ENCODE peak calls at places on chromosomes 12 and 14, in nine cellular contexts. One of them, this sample, is unnamed.

GRCh38 chr12:106759526-106760183 is 14.8 kb upstream of the RIC8B start:
- DNase-seq in AG10803: no peak
- DNase-seq in neural progenitor cell: no peak
- DNase-seq in heart left ventricle: no peak
- DNase-seq in dorsolateral prefrontal cortex: no peak
- DNase-seq in upper lobe of right lung: no peak
- DNase-seq in naive thymus-derived CD4-positive, alpha-beta T cell: no peak
- DNase-seq in AG09309: no peak
- DNase-seq in body of pancreas: no peak
- DNase-seq in this sample: no peak

GRCh38 chr14:105021656-105022275 is 883 bp upstream of the CDCA4 start:
- DNase-seq in naive thymus-derived CD4-positive, alpha-beta T cell: no peak
- DNase-seq in AG09309: no peak
- DNase-seq in AG10803: peak
- DNase-seq in upper lobe of right lung: peak
- DNase-seq in dorsolateral prefrontal cortex: no peak
- DNase-seq in heart left ventricle: no peak
- DNase-seq in body of pancreas: peak
- DNase-seq in neural progenitor cell: peak
- DNase-seq in this sample: no peak

GRCh38 chr12:91685917-91686316 is 459.7 kb downstream of the BTG1 start:
- DNase-seq in naive thymus-derived CD4-positive, alpha-beta T cell: peak
- DNase-seq in body of pancreas: no peak
- DNase-seq in AG10803: peak
- DNase-seq in AG09309: peak
- DNase-seq in neural progenitor cell: no peak
- DNase-seq in heart left ventricle: no peak
- DNase-seq in dorsolateral prefrontal cortex: no peak
- DNase-seq in upper lobe of right lung: no peak
- DNase-seq in this sample: no peak

GRCh38 chr12:2834581-2835491 is at the start of gene NRIP2:
- DNase-seq in naive thymus-derived CD4-positive, alpha-beta T cell: no peak
- DNase-seq in AG09309: no peak
- DNase-seq in upper lobe of right lung: no peak
- DNase-seq in heart left ventricle: peak
- DNase-seq in dorsolateral prefrontal cortex: peak
- DNase-seq in AG10803: peak
- DNase-seq in neural progenitor cell: peak
- DNase-seq in body of pancreas: no peak
- DNase-seq in this sample: no peak

GRCh38 chr12:80268924-80269749 is 169.8 kb downstream of the OTOGL start:
- DNase-seq in AG10803: peak
- DNase-seq in AG09309: peak
- DNase-seq in upper lobe of right lung: no peak
- DNase-seq in naive thymus-derived CD4-positive, alpha-beta T cell: no peak
- DNase-seq in dorsolateral prefrontal cortex: no peak
- DNase-seq in body of pancreas: no peak
- DNase-seq in heart left ventricle: no peak
- DNase-seq in neural progenitor cell: no peak
- DNase-seq in this sample: peak

GRCh38 chr14:100775351-100775830 is 48.7 kb downstream of the DLK1 start:
- DNase-seq in heart left ventricle: no peak
- DNase-seq in dorsolateral prefrontal cortex: no peak
- DNase-seq in body of pancreas: peak
- DNase-seq in AG09309: no peak
- DNase-seq in neural progenitor cell: no peak
- DNase-seq in upper lobe of right lung: no peak
- DNase-seq in AG10803: no peak
- DNase-seq in naive thymus-derived CD4-positive, alpha-beta T cell: no peak
- DNase-seq in this sample: no peak

GRCh38 chr14:100761481-100761880 is 34.8 kb downstream of the DLK1 start:
- DNase-seq in AG09309: peak
- DNase-seq in dorsolateral prefrontal cortex: no peak
- DNase-seq in neural progenitor cell: no peak
- DNase-seq in body of pancreas: no peak
- DNase-seq in naive thymus-derived CD4-positive, alpha-beta T cell: no peak
- DNase-seq in heart left ventricle: no peak
- DNase-seq in AG10803: peak
- DNase-seq in upper lobe of right lung: no peak
- DNase-seq in this sample: peak

GRCh38 chr14:59161571-59162175 is 26.8 kb upstream of the DAAM1 start:
- DNase-seq in neural progenitor cell: peak
- DNase-seq in AG10803: peak
- DNase-seq in naive thymus-derived CD4-positive, alpha-beta T cell: peak
- DNase-seq in AG09309: peak
- DNase-seq in dorsolateral prefrontal cortex: no peak
- DNase-seq in heart left ventricle: peak
- DNase-seq in upper lobe of right lung: no peak
- DNase-seq in body of pancreas: no peak
- DNase-seq in this sample: peak

GRCh38 chr12:93819048-93819491 is 141.9 kb downstream of the CRADD start:
- DNase-seq in dorsolateral prefrontal cortex: peak
- DNase-seq in heart left ventricle: peak
- DNase-seq in neural progenitor cell: no peak
- DNase-seq in naive thymus-derived CD4-positive, alpha-beta T cell: no peak
- DNase-seq in upper lobe of right lung: no peak
- DNase-seq in AG10803: peak
- DNase-seq in body of pancreas: no peak
- DNase-seq in AG09309: no peak
- DNase-seq in this sample: peak

GRCh38 chr12:55965240-55965639 is 602 bp downstream of the PMEL start:
- DNase-seq in naive thymus-derived CD4-positive, alpha-beta T cell: no peak
- DNase-seq in neural progenitor cell: peak
- DNase-seq in body of pancreas: no peak
- DNase-seq in AG10803: no peak
- DNase-seq in dorsolateral prefrontal cortex: no peak
- DNase-seq in AG09309: no peak
- DNase-seq in upper lobe of right lung: no peak
- DNase-seq in heart left ventricle: no peak
- DNase-seq in this sample: no peak

GRCh38 chr14:34219661-34220060 is 242.4 kb downstream of the SPTSSA start:
- DNase-seq in naive thymus-derived CD4-positive, alpha-beta T cell: no peak
- DNase-seq in neural progenitor cell: no peak
- DNase-seq in AG10803: no peak
- DNase-seq in heart left ventricle: no peak
- DNase-seq in AG09309: no peak
- DNase-seq in dorsolateral prefrontal cortex: no peak
- DNase-seq in upper lobe of right lung: no peak
- DNase-seq in body of pancreas: no peak
- DNase-seq in this sample: no peak

GRCh38 chr14:19949218-19949617 is 18.5 kb downstream of the OR4K1 start:
- DNase-seq in body of pancreas: no peak
- DNase-seq in AG10803: no peak
- DNase-seq in upper lobe of right lung: no peak
- DNase-seq in naive thymus-derived CD4-positive, alpha-beta T cell: no peak
- DNase-seq in heart left ventricle: no peak
- DNase-seq in neural progenitor cell: no peak
- DNase-seq in AG09309: no peak
- DNase-seq in dorsolateral prefrontal cortex: no peak
- DNase-seq in this sample: no peak

GRCh38 chr14:88599761-88600439 is 37.1 kb downstream of the ZC3H14 start:
- DNase-seq in heart left ventricle: no peak
- DNase-seq in dorsolateral prefrontal cortex: no peak
- DNase-seq in naive thymus-derived CD4-positive, alpha-beta T cell: no peak
- DNase-seq in neural progenitor cell: no peak
- DNase-seq in AG09309: no peak
- DNase-seq in body of pancreas: no peak
- DNase-seq in AG10803: no peak
- DNase-seq in upper lobe of right lung: no peak
- DNase-seq in this sample: no peak

GRCh38 chr12:4069046-4070010 is 196.1 kb upstream of the PARP11 start:
- DNase-seq in upper lobe of right lung: no peak
- DNase-seq in AG09309: no peak
- DNase-seq in heart left ventricle: no peak
- DNase-seq in AG10803: no peak
- DNase-seq in body of pancreas: no peak
- DNase-seq in naive thymus-derived CD4-positive, alpha-beta T cell: no peak
- DNase-seq in dorsolateral prefrontal cortex: no peak
- DNase-seq in neural progenitor cell: no peak
- DNase-seq in this sample: no peak

GRCh38 chr12:112537710-112538396 is 119.1 kb downstream of the PTPN11 start:
- DNase-seq in AG10803: peak
- DNase-seq in upper lobe of right lung: no peak
- DNase-seq in dorsolateral prefrontal cortex: no peak
- DNase-seq in neural progenitor cell: peak
- DNase-seq in body of pancreas: no peak
- DNase-seq in naive thymus-derived CD4-positive, alpha-beta T cell: no peak
- DNase-seq in heart left ventricle: no peak
- DNase-seq in AG09309: no peak
- DNase-seq in this sample: no peak

GRCh38 chr12:30015661-30016060 is 231.9 kb upstream of the TMTC1 start:
- DNase-seq in heart left ventricle: no peak
- DNase-seq in neural progenitor cell: no peak
- DNase-seq in AG10803: no peak
- DNase-seq in AG09309: no peak
- DNase-seq in upper lobe of right lung: no peak
- DNase-seq in dorsolateral prefrontal cortex: no peak
- DNase-seq in body of pancreas: no peak
- DNase-seq in naive thymus-derived CD4-positive, alpha-beta T cell: no peak
- DNase-seq in this sample: no peak

GRCh38 chr12:26630546-26631027 is 202.4 kb downstream of the ITPR2 start:
- DNase-seq in AG09309: peak
- DNase-seq in AG10803: peak
- DNase-seq in upper lobe of right lung: no peak
- DNase-seq in dorsolateral prefrontal cortex: no peak
- DNase-seq in naive thymus-derived CD4-positive, alpha-beta T cell: no peak
- DNase-seq in heart left ventricle: no peak
- DNase-seq in body of pancreas: no peak
- DNase-seq in neural progenitor cell: no peak
- DNase-seq in this sample: peak
- H3K4me3 ChIP-seq in AG09309: no peak
- H3K4me3 ChIP-seq in AG10803: no peak
- H3K4me3 ChIP-seq in upper lobe of right lung: no peak
- H3K4me3 ChIP-seq in dorsolateral prefrontal cortex: peak
- H3K4me3 ChIP-seq in naive thymus-derived CD4-positive, alpha-beta T cell: no peak
- H3K4me3 ChIP-seq in heart left ventricle: no peak
- H3K4me3 ChIP-seq in body of pancreas: no peak
- H3K4me3 ChIP-seq in neural progenitor cell: no peak
- H3K4me3 ChIP-seq in this sample: peak

GRCh38 chr14:103207038-103207403 is 83.8 kb downstream of the TNFAIP2 start:
- DNase-seq in upper lobe of right lung: peak
- DNase-seq in dorsolateral prefrontal cortex: no peak
- DNase-seq in naive thymus-derived CD4-positive, alpha-beta T cell: no peak
- DNase-seq in body of pancreas: peak
- DNase-seq in AG09309: peak
- DNase-seq in neural progenitor cell: peak
- DNase-seq in AG10803: peak
- DNase-seq in heart left ventricle: peak
- DNase-seq in this sample: no peak
- H3K4me3 ChIP-seq in upper lobe of right lung: peak
- H3K4me3 ChIP-seq in dorsolateral prefrontal cortex: peak
- H3K4me3 ChIP-seq in naive thymus-derived CD4-positive, alpha-beta T cell: no peak
- H3K4me3 ChIP-seq in body of pancreas: no peak
- H3K4me3 ChIP-seq in AG09309: peak
- H3K4me3 ChIP-seq in neural progenitor cell: peak
- H3K4me3 ChIP-seq in AG10803: peak
- H3K4me3 ChIP-seq in heart left ventricle: peak
- H3K4me3 ChIP-seq in this sample: peak

GRCh38 chr12:132610051-132610759 is at the start of gene LRCOL1:
- DNase-seq in neural progenitor cell: peak
- DNase-seq in AG09309: peak
- DNase-seq in dorsolateral prefrontal cortex: no peak
- DNase-seq in naive thymus-derived CD4-positive, alpha-beta T cell: no peak
- DNase-seq in heart left ventricle: peak
- DNase-seq in body of pancreas: peak
- DNase-seq in AG10803: peak
- DNase-seq in upper lobe of right lung: peak
- DNase-seq in this sample: peak
- H3K4me3 ChIP-seq in neural progenitor cell: no peak
- H3K4me3 ChIP-seq in AG09309: peak
- H3K4me3 ChIP-seq in dorsolateral prefrontal cortex: no peak
- H3K4me3 ChIP-seq in naive thymus-derived CD4-positive, alpha-beta T cell: no peak
- H3K4me3 ChIP-seq in heart left ventricle: no peak
- H3K4me3 ChIP-seq in body of pancreas: no peak
- H3K4me3 ChIP-seq in AG10803: peak
- H3K4me3 ChIP-seq in upper lobe of right lung: peak
- H3K4me3 ChIP-seq in this sample: peak

GRCh38 chr12:50057000-50057841 is at the start of gene ASIC1:
- DNase-seq in AG10803: peak
- DNase-seq in heart left ventricle: peak
- DNase-seq in dorsolateral prefrontal cortex: peak
- DNase-seq in body of pancreas: peak
- DNase-seq in neural progenitor cell: peak
- DNase-seq in naive thymus-derived CD4-positive, alpha-beta T cell: peak
- DNase-seq in AG09309: no peak
- DNase-seq in upper lobe of right lung: peak
- DNase-seq in this sample: no peak

GRCh38 chr12:50053583-50053982 is 3.8 kb upstream of the ASIC1 start:
- DNase-seq in neural progenitor cell: no peak
- DNase-seq in AG09309: no peak
- DNase-seq in upper lobe of right lung: no peak
- DNase-seq in naive thymus-derived CD4-positive, alpha-beta T cell: no peak
- DNase-seq in heart left ventricle: no peak
- DNase-seq in body of pancreas: no peak
- DNase-seq in dorsolateral prefrontal cortex: no peak
- DNase-seq in AG10803: no peak
- DNase-seq in this sample: no peak

GRCh38 chr12:50056629-50056976 is 793 bp upstream of the ASIC1 start:
- DNase-seq in naive thymus-derived CD4-positive, alpha-beta T cell: no peak
- DNase-seq in dorsolateral prefrontal cortex: no peak
- DNase-seq in upper lobe of right lung: no peak
- DNase-seq in heart left ventricle: no peak
- DNase-seq in AG10803: no peak
- DNase-seq in body of pancreas: no peak
- DNase-seq in AG09309: no peak
- DNase-seq in neural progenitor cell: no peak
- DNase-seq in this sample: no peak

GRCh38 chr12:50057896-50058670 is 687 bp downstream of the ASIC1 start:
- DNase-seq in dorsolateral prefrontal cortex: no peak
- DNase-seq in heart left ventricle: no peak
- DNase-seq in body of pancreas: no peak
- DNase-seq in AG09309: no peak
- DNase-seq in neural progenitor cell: no peak
- DNase-seq in naive thymus-derived CD4-positive, alpha-beta T cell: no peak
- DNase-seq in upper lobe of right lung: no peak
- DNase-seq in AG10803: no peak
- DNase-seq in this sample: no peak

DNA sequence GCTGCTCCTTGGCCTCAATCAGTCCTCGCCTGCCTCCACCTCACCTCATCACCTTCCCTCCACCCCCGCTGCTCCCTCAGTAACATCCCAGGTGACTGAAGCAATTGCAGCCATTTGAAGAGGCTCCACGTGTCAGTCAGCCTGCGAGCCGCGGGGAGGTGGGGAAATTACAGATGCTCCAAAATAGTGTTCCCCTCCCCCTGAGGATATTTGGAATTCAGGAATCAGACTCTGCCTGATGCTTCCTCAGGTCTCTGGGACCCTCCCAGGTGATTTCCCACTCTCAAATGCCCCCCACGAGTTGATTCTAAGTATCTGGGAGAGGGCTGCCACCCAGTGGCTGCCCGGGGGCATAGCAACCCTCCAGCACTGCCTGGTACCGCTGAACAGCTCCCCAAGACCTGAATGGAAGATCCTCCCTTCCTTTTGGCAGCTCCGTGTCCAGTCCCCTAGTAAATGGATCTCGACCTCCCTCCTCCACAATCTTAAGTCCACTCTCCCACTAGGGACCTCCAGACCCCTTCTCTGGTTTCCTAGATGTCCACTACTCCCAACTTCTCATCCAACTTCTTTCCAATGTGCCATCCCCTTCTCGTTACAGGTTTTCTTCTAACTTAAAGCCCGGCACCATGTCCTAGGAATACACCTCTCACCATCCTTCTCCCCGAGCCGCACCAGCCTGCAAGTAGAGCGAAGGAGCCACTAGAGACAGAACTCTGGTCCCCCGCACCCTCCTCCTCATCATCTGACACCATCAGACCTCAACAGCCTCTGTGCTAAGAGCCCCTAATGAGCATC is 1.4 kb upstream of the ASIC1 start:
- DNase-seq in AG09309: no peak
- DNase-seq in body of pancreas: peak
- DNase-seq in upper lobe of right lung: no peak
- DNase-seq in heart left ventricle: no peak
- DNase-seq in AG10803: peak
- DNase-seq in naive thymus-derived CD4-positive, alpha-beta T cell: peak
- DNase-seq in dorsolateral prefrontal cortex: peak
- DNase-seq in neural progenitor cell: peak
- DNase-seq in this sample: no peak
- H3K4me3 ChIP-seq in AG09309: no peak
- H3K4me3 ChIP-seq in body of pancreas: no peak
- H3K4me3 ChIP-seq in upper lobe of right lung: no peak
- H3K4me3 ChIP-seq in heart left ventricle: no peak
- H3K4me3 ChIP-seq in AG10803: peak
- H3K4me3 ChIP-seq in naive thymus-derived CD4-positive, alpha-beta T cell: peak
- H3K4me3 ChIP-seq in dorsolateral prefrontal cortex: no peak
- H3K4me3 ChIP-seq in neural progenitor cell: no peak
- H3K4me3 ChIP-seq in this sample: peak

This sample was measured in AG04449.